ENCODE peak calls at places on chromosomes 11 and 22, in five cellular contexts. H, J, E, D and C are unnamed samples.

GRCh38 chr11:116294630-116295029 is 478.2 kb downstream of the BUD13 start:
- DNase-seq in E (peak; percentile 25), D (no peak), J (no peak), H (no peak), C (no peak)

GRCh38 chr22:48704335-48704734 is 1123.3 kb downstream of the BRD1 start:
- DNase-seq in D (no peak), J (no peak), H (peak; percentile 11), E (no peak), C (no peak)

GRCh38 chr11:68017858-68018729 is 8.0 kb downstream of the ALDH3B1 start:
- DNase-seq in E (no peak), D (no peak), H (no peak), J (no peak), C (no peak)

GRCh38 chr11:73944085-73944484 is 6.7 kb upstream of the DNAJB13 start:
- DNase-seq in D (no peak), H (no peak), E (no peak), J (no peak), C (no peak)

GRCh38 chr22:49368976-49369725 is 458.5 kb downstream of the BRD1 start:
- DNase-seq in E (no peak), D (no peak), H (no peak), J (no peak), C (no peak)

GRCh38 chr11:65182258-65183170 is 786 bp downstream of the CAPN1 start:
- DNase-seq in E (peak; percentile 66), J (peak; percentile 11), D (peak; percentile 16), H (peak; percentile 49), C (peak; percentile 62)

GRCh38 chr11:48047616-48048015 is 67.3 kb downstream of the PTPRJ start:
- DNase-seq in D (no peak), H (no peak), E (peak; percentile 56), J (no peak), C (no peak)

GRCh38 chr11:2480874-2481220 is 36.0 kb downstream of the KCNQ1 start:
- DNase-seq in J (no peak), H (no peak), E (peak; percentile 6), D (no peak), C (no peak)

GRCh38 chr11:120565436-120566155 is 54.0 kb downstream of the GRIK4 start:
- DNase-seq in D (no peak), E (peak; percentile 40), H (no peak), J (no peak), C (no peak)

GRCh38 chr22:45442120-45442519 is 28.6 kb downstream of the RIBC2 start:
- DNase-seq in D (no peak), J (no peak), E (no peak), H (no peak), C (no peak)

GRCh38 chr11:92779746-92780145 is 189.7 kb upstream of the MTNR1B start:
- DNase-seq in J (no peak), D (no peak), E (no peak), H (no peak), C (no peak)

GRCh38 chr11:92770419-92770818 is 199.0 kb upstream of the MTNR1B start:
- DNase-seq in J (no peak), E (no peak), D (no peak), H (no peak), C (no peak)

GRCh38 chr11:92776676-92777075 is 192.8 kb upstream of the MTNR1B start:
- DNase-seq in J (no peak), H (peak; percentile 31), D (no peak), E (no peak), C (no peak)

GRCh38 chr11:92770981-92771380 is 198.5 kb upstream of the MTNR1B start:
- DNase-seq in J (no peak), H (no peak), D (no peak), E (no peak), C (no peak)

DNA sequence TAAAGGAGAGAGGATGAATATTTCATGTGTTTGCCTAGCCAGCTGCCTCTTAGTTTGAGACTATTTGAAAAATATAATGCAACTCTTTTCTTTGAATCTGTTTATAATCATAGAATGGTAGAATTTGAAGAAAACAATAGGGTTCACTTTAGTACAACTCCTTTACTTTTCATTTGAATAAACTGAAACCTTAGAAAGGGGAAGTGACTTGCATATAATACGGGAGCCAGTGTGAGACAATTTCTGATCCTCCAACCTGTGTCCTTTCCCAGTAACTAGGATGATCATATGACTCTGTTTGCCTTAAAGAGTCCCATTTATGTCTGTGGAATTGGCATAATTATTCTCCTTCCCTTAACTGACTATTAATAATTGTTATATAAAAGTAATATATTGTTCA is 194.2 kb upstream of the MTNR1B start:
- DNase-seq in J (no peak), E (no peak), H (no peak), D (no peak), C (no peak)
- TF ChIP-seq CTCF in J (no peak), E (no peak), H (no peak), D (no peak), C (no peak)

GRCh38 chr11:46064221-46064620 is 57.0 kb downstream of the PHF21A start:
- DNase-seq in E (peak; percentile 66), H (no peak), D (no peak), J (no peak), C (no peak)
- TF ChIP-seq CTCF in E (no peak), H (no peak), D (no peak), J (no peak), C (no peak)

GRCh38 chr11:19658344-19658743 is 54.3 kb upstream of the NAV2 start:
- DNase-seq in J (no peak), D (no peak), E (no peak), H (no peak), C (no peak)
- TF ChIP-seq CTCF in J (peak; percentile 23), D (no peak), E (peak; percentile 21), H (no peak), C (no peak)

GRCh38 chr22:22408731-22409696 is 99.5 kb downstream of the ZNF280B start:
- DNase-seq in D (peak; percentile 20), J (peak; percentile 9), H (peak; percentile 24), E (peak; percentile 27), C (peak; percentile 58)
- TF ChIP-seq CTCF in D (peak; percentile 15), J (peak; percentile 52), H (peak; percentile 38), E (peak; percentile 52), C (peak; percentile 54)

GRCh38 chr11:70580036-70580805 is 181.9 kb downstream of the CTTN start:
- DNase-seq in E (no peak), J (no peak), D (no peak), H (no peak), C (no peak)
- TF ChIP-seq CTCF in E (no peak), J (no peak), D (no peak), H (no peak), C (no peak)

GRCh38 chr11:20032577-20033265 is 127.6 kb downstream of the DBX1 start:
- DNase-seq in E (peak; percentile 78), H (no peak), J (no peak), D (no peak), C (no peak)

GRCh38 chr11:20033806-20034205 is 126.5 kb downstream of the DBX1 start:
- DNase-seq in J (no peak), H (no peak), D (no peak), E (no peak), C (no peak)

GRCh38 chr11:20031155-20032001 is 128.9 kb downstream of the DBX1 start:
- DNase-seq in H (no peak), D (no peak), E (peak; percentile 75), J (peak; percentile 92), C (no peak)

GRCh38 chr11:20030472-20030871 is 129.8 kb downstream of the DBX1 start:
- DNase-seq in J (no peak), E (no peak), D (no peak), H (no peak), C (no peak)

DNA sequence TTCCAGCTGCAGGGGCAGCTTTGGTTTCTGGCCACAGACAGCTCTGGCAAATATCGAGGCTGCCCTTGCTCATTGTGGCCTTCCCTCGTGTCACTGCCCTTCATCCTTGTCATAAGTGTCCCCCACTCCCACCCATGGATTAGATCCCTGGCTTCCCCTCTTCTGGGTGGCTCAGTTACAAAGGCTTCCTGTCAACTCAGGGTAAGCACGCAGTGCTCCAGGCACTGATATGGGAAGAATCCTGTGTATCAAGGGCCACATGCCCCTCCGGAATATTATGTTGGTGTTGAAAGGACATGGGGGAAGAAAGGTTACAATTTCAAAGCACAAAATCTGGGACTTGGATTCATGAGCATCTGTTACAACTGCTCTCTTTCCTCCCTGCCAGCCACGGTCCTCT is 128.1 kb downstream of the DBX1 start:
- DNase-seq in E (no peak), H (no peak), J (no peak), D (no peak), C (no peak)
- TF ChIP-seq CTCF in E (no peak), H (no peak), J (no peak), D (no peak), C (no peak)

GRCh38 chr11:11143849-11144248 is 209.2 kb downstream of the CSNK2A3 start:
- DNase-seq in J (no peak), D (no peak), E (no peak), H (no peak), C (no peak)

GRCh38 chr11:11146830-11147229 is 206.2 kb downstream of the CSNK2A3 start:
- DNase-seq in D (no peak), E (no peak), H (no peak), J (no peak), C (no peak)

GRCh38 chr11:11149671-11150459 is 203.2 kb downstream of the CSNK2A3 start:
- DNase-seq in J (no peak), H (no peak), D (no peak), E (no peak), C (no peak)

GRCh38 chr11:11148598-11148997 is 204.5 kb downstream of the CSNK2A3 start:
- DNase-seq in H (no peak), J (no peak), D (no peak), E (no peak), C (no peak)

GRCh38 chr11:11148104-11148509 is 204.9 kb downstream of the CSNK2A3 start:
- DNase-seq in J (peak; percentile 85), E (peak; percentile 62), H (peak; percentile 81), D (peak; percentile 63), C (no peak)
- TF ChIP-seq CTCF in J (peak; percentile 39), E (peak; percentile 34), H (peak; percentile 51), D (no peak), C (no peak)

GRCh38 chr11:105229257-105229656 is 89.7 kb upstream of the CARD18 start:
- DNase-seq in D (no peak), E (peak; percentile 46), J (peak; percentile 87), H (no peak), C (no peak)

GRCh38 chr11:105227363-105227762 is 87.8 kb upstream of the CARD18 start:
- DNase-seq in D (no peak), H (no peak), E (no peak), J (no peak), C (no peak)

GRCh38 chr11:105226062-105226461 is 86.5 kb upstream of the CARD18 start:
- DNase-seq in H (no peak), D (no peak), J (peak; percentile 65), E (no peak), C (no peak)

GRCh38 chr11:105220175-105220574 is 80.6 kb upstream of the CARD18 start:
- DNase-seq in J (no peak), D (no peak), H (no peak), E (no peak), C (no peak)

DNA sequence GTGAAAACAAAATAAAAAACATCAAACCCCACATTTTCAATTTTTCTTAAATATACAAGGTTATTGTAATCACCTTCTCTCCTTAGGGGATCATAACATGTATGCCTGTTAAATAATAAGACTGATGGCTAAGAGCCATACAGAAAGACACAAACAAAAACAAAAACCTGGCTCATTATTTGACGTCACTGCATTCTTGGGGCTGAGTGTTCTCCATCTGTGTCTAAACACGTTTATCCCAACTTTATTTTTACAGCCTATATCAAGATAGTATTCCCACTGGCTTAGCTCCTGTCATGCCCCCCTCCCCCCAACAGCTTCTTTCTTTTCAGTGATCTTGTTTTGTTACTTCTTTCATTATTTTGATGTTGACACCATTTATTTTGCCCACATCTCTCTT is 85.3 kb upstream of the CARD18 start:
- DNase-seq in J (no peak), H (no peak), D (no peak), E (peak; percentile 72), C (no peak)
- TF ChIP-seq CTCF in J (no peak), H (no peak), D (no peak), E (no peak), C (no peak)